ENCODE peak calls at places on chromosomes 12 and 14, in eight cellular contexts. H is HCT116, R is mesenchymal stem cell, V is stomach, Q is left ventricle myocardium inferior, U is AG04450, J is tibial nerve, O is left lung. B is an unnamed sample.

GRCh38 chr14:102544034-102544744 is 34.6 kb upstream of the ANKRD9 start:
- DNase-seq in U (no peak), R (no peak), V (no peak), Q (no peak), H (no peak), O (no peak), J (no peak), B (no peak)

GRCh38 chr12:76026643-76027063 is 4.9 kb downstream of the PHLDA1 start:
- DNase-seq in O (no peak), R (peak), Q (no peak), H (no peak), U (no peak), V (no peak), J (no peak), B (no peak)

GRCh38 chr12:90234455-90234854 is 525.8 kb upstream of the ATP2B1 start:
- DNase-seq in O (no peak), Q (no peak), V (no peak), J (no peak), U (no peak), R (peak), H (no peak), B (no peak)

GRCh38 chr12:52221912-52222457 is 11.1 kb upstream of the KRT7 start:
- DNase-seq in U (no peak), H (peak), V (peak), J (no peak), O (no peak), Q (peak), R (no peak), B (peak)

GRCh38 chr12:76186507-76186906 is 102.0 kb upstream of the NAP1L1 start:
- DNase-seq in U (no peak), O (no peak), R (no peak), J (no peak), H (no peak), Q (no peak), V (no peak), B (no peak)

GRCh38 chr14:45083979-45084722 is at the start of gene PRPF39:
- DNase-seq in R (peak), V (peak), H (peak), O (peak), Q (peak), J (peak), U (peak), B (peak)

GRCh38 chr12:127963926-127964325 is 303.0 kb upstream of the TMEM132C start:
- DNase-seq in O (no peak), V (no peak), Q (no peak), J (no peak), H (no peak), U (no peak), R (no peak), B (no peak)

GRCh38 chr12:69027411-69027811 is 94.4 kb upstream of the CPM start:
- DNase-seq in U (no peak), V (no peak), H (no peak), J (no peak), Q (no peak), R (peak), O (no peak), B (no peak)

GRCh38 chr12:92987362-92987761 is 58.3 kb upstream of the EEA1 start:
- DNase-seq in U (peak), R (peak), J (peak), H (peak), O (no peak), Q (no peak), V (no peak), B (no peak)

GRCh38 chr12:30905483-30906009 is 21.0 kb upstream of the TSPAN11 start:
- DNase-seq in O (no peak), U (no peak), Q (no peak), H (no peak), J (no peak), R (no peak), V (no peak), B (no peak)

GRCh38 chr12:12290206-12290605 is 23.4 kb upstream of the LRP6 start:
- DNase-seq in Q (no peak), H (no peak), R (no peak), J (no peak), U (no peak), O (no peak), V (no peak), B (no peak)

GRCh38 chr14:22565391-22565945 is 23.6 kb downstream of the DAD1 start:
- DNase-seq in V (no peak), Q (no peak), J (no peak), O (no peak), U (no peak), H (no peak), R (no peak), B (no peak)

GRCh38 chr12:39165338-39165737 is 259.9 kb upstream of the CPNE8 start:
- DNase-seq in J (no peak), U (no peak), O (no peak), V (no peak), H (no peak), R (no peak), Q (no peak), B (no peak)
- H3K27ac ChIP-seq in J (no peak), U (no peak), O (no peak), V (no peak), H (no peak), R (no peak), Q (no peak), B (no peak)

GRCh38 chr12:94172031-94172430 is 23.7 kb downstream of the PLXNC1 start:
- DNase-seq in Q (no peak), J (no peak), H (no peak), O (peak), R (peak), V (no peak), U (no peak), B (no peak)

GRCh38 chr12:94174576-94174975 is 26.2 kb downstream of the PLXNC1 start:
- DNase-seq in V (no peak), R (no peak), U (no peak), J (peak), Q (peak), H (no peak), O (peak), B (no peak)

GRCh38 chr12:94171595-94171930 is 23.2 kb downstream of the PLXNC1 start:
- DNase-seq in J (no peak), O (no peak), Q (no peak), H (no peak), R (peak), V (no peak), U (no peak), B (no peak)

GRCh38 chr12:94172973-94173372 is 24.6 kb downstream of the PLXNC1 start:
- DNase-seq in V (peak), J (no peak), H (no peak), Q (no peak), U (peak), R (peak), O (peak), B (no peak)

DNA sequence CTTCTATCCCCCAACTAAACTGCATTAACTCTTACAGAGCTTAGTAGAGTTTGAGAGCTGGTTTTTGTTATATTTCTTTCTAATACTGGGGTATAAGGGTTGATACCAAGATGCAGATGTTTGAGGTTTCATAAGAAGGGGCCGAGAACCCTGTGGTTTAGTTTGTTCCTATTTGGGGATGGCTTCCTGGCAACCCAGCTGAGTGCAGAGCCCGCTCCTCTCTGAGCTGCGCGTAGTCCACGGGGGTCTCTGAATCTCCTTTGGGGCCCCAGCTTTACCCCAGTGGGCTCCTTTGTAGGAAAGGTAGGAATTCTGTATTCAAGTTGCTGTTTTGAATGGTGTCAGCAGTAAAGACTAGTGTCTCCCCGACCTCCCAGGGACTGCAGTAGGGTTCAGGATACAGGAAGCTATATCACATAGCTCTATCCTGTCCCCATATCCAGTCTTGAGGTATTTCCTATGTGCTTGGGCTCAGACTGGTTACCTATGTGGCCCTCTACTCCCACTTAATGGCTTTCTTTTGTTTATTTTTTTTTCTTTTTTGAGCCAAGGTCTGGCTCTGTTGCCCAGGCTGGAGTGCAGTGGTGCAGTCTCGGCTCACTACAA is 25.4 kb downstream of the PLXNC1 start:
- DNase-seq in H (no peak), U (no peak), R (peak), V (no peak), J (no peak), Q (no peak), O (no peak), B (no peak)
- H3K27ac ChIP-seq in H (no peak), U (peak), R (no peak), V (peak), J (no peak), Q (no peak), O (peak), B (no peak)

GRCh38 chr14:24369463-24369862 is 1.5 kb downstream of the NFATC4 start:
- DNase-seq in J (no peak), H (no peak), U (no peak), Q (no peak), O (no peak), R (no peak), V (no peak), B (no peak)

GRCh38 chr14:24368215-24368561 is 204 bp downstream of the NFATC4 start:
- DNase-seq in V (no peak), J (no peak), Q (no peak), R (no peak), O (no peak), H (no peak), U (no peak), B (no peak)

GRCh38 chr14:24369907-24370687 is 2.1 kb downstream of the NFATC4 start:
- DNase-seq in R (no peak), Q (no peak), O (no peak), H (no peak), U (no peak), V (no peak), J (no peak), B (no peak)

GRCh38 chr14:24367506-24368214 is at the start of gene NFATC4:
- DNase-seq in V (peak), O (peak), Q (peak), J (peak), R (peak), H (peak), U (peak), B (no peak)

DNA sequence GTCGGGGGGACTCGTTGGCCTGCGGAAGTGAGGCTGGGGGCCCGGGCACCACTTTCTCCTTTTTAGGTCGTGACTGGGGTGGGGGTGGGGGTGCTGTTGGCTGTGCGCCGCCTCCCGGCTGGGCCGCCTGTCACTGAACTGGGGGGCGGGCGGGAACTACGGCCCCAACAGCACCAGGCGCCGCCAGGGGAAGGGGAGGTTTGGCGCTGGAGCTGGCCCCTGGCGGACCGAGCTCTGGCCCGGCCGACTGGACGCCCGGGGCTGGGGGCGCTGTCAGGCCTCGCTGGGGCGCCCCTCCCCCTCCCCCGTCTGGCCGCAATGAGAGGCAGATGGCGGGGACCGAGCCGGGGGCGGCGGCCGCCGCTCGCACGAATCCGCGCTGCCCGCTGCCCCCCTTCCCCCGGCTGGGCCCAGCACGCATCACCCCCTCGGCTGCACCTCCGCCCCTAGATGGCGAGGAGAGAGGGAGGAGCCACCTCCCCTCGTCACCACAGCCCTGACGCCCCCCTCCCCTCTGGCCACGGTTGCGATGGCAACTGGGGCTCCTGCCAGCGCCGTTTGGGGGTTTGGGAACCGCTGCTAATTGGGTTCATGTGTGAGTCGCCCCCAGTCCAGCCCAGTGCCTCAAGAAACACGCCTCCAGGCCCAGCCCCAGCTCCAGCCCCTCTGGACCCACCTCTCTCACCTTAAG is 723 bp downstream of the NFATC4 start:
- DNase-seq in U (no peak), H (no peak), O (peak), J (peak), R (peak), Q (peak), V (no peak), B (peak)
- H3K27ac ChIP-seq in U (peak), H (peak), O (peak), J (peak), R (peak), Q (peak), V (peak), B (peak)

GRCh38 chr12:94265966-94266365 is 117.6 kb downstream of the PLXNC1 start:
- DNase-seq in H (no peak), V (no peak), O (no peak), U (no peak), Q (no peak), R (no peak), J (no peak), B (no peak)

GRCh38 chr12:94266796-94267529 is 118.6 kb downstream of the PLXNC1 start:
- DNase-seq in O (no peak), H (no peak), J (peak), V (no peak), Q (no peak), R (peak), U (peak), B (no peak)

GRCh38 chr12:94263905-94264655 is 115.7 kb downstream of the PLXNC1 start:
- DNase-seq in H (no peak), O (peak), Q (no peak), J (no peak), U (no peak), V (no peak), R (no peak), B (no peak)

GRCh38 chr12:94266390-94266789 is 118.0 kb downstream of the PLXNC1 start:
- DNase-seq in R (no peak), Q (no peak), H (no peak), V (no peak), O (no peak), J (no peak), U (no peak), B (no peak)

DNA sequence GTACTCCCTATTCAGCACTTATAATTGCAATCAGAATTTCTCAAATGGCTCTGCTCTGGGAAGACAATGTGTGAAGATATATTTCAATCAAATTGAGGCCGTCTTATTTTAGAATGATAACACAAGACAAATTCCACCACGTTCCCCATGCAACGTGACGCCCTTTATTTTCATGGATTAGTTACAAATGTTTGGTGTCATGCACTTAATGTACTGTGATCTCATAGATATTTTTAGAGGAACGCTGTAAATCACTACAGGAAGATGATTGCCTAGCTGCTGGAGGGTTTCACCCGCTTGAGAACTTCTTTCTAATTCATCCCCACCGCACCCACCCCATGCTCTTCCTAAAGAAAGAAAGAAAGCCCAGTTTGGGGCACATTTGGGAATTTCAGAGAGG is 117.1 kb downstream of the PLXNC1 start:
- DNase-seq in U (no peak), Q (no peak), V (no peak), O (no peak), J (no peak), H (no peak), R (no peak), B (no peak)
- H3K27ac ChIP-seq in U (no peak), Q (no peak), V (no peak), O (peak), J (peak), H (no peak), R (no peak), B (no peak)

DNA sequence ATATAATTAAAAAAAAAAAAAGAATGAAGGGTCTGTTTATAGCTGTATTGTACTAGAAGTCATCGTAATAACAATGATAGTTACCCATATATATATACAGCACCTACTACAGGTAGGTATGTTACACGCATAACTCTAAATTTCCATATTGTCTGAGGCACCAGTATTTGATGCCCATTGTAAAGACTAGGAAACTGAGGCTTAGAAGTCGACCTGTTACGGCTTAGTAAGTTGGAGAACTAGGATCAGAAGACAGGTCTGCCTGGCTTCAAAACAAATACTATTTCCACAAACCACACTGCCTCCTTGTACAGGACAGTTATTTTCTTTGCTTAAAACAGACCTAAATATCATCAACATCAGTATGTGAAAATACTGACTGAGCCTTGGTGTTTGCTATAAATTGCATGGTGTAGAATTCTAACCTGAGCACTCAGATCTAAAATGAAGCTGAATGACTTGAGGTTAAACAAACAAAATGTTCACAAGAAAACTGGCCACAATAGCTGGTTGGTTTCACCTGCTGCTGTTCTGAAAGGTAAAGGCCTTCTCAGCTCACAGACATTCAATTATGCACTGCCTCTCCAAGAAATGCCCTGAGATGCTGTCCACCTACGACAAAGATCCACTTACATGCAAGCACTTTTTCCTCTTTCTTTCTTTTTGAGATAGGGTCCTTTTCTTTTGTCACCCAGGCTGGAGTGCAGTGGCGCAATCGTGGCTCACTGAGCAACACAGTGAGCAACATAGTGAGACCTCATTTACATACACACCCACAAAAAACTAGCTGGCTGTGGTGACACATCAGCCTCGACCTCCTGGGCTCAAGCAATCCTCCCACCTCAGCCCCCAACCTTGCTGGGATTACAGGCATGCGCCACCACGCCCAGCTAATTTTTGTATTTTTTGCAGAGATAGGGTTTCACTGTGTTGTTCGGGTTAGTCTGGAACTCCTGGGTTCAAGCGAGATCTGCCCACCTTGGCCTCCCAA is 35.7 kb downstream of the SSH1 start:
- DNase-seq in H (no peak), J (no peak), O (peak), V (no peak), R (peak), U (no peak), Q (no peak), B (no peak)
- H3K27ac ChIP-seq in H (peak), J (peak), O (peak), V (peak), R (peak), U (peak), Q (peak), B (peak)

GRCh38 chr12:62270872-62271271 is 10.7 kb downstream of the USP15 start:
- DNase-seq in Q (no peak), R (no peak), H (no peak), V (no peak), J (no peak), U (no peak), O (no peak), B (no peak)

GRCh38 chr12:62270384-62270783 is 10.2 kb downstream of the USP15 start:
- DNase-seq in H (no peak), V (no peak), R (no peak), J (no peak), O (no peak), U (no peak), Q (no peak), B (no peak)

GRCh38 chr12:62272936-62273552 is 12.8 kb downstream of the USP15 start:
- DNase-seq in Q (no peak), R (no peak), J (no peak), U (no peak), V (no peak), H (no peak), O (no peak), B (no peak)

GRCh38 chr12:62278022-62278421 is 17.8 kb downstream of the USP15 start:
- DNase-seq in U (no peak), R (no peak), Q (no peak), J (no peak), O (no peak), H (no peak), V (no peak), B (no peak)

DNA sequence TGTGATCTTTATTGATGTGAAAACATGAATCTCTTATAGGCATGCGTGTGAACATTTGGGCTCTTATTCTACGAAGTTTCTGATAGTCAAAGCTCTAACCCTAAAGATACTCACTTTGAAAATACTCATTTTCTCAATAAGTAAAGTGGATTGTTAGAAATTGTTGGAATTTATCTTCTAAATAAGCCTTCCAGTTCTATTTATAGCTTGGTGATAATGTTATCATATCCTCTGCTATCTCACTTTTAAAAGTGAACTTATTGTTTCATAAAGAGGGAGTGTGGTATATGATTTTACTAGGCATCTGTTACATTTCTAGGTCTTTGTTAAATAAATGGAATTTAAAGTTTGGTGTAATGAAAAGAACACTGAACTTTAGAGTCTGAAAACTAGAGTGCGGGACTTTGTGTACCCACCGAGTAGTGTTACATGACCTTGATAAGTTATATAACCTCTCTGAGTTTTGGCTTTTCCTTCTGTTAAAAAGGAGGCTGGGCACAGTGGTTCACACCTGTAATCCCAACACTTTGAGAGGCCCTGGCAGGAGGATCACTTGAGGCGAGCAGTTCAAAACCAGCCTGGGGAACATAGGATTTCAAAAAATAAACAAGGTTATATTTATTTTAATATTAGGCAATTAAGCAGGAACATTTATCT is 13.6 kb downstream of the USP15 start:
- DNase-seq in V (no peak), O (no peak), J (no peak), R (no peak), H (no peak), Q (no peak), U (no peak), B (no peak)
- H3K27ac ChIP-seq in V (no peak), O (no peak), J (no peak), R (no peak), H (no peak), Q (peak), U (no peak), B (no peak)

B was measured in dorsolateral prefrontal cortex.